ENCODE peak calls at places on chromosomes 3 and 15, in eight cellular contexts. O, N, V, J, S, W, P and R are unnamed samples.

GRCh38 chr3:130677310-130677709 is 69.3 kb downstream of the PIK3R4 start:
- DNase-seq in O (no peak), N (no peak), V (no peak), J (no peak), S (no peak), W (no peak), P (no peak), R (no peak)

GRCh38 chr3:14145670-14146380 is 21.0 kb downstream of the TMEM43 start:
- DNase-seq in O (no peak), N (no peak), V (no peak), J (no peak), S (no peak), W (no peak), P (no peak), R (no peak)

GRCh38 chr15:64521726-64522164 is 61.4 kb downstream of the ZNF609 start:
- DNase-seq in O (peak), N (peak), V (no peak), J (no peak), S (no peak), W (peak), P (peak), R (peak)

GRCh38 chr15:94234300-94234699 is 2.9 kb downstream of the MCTP2 start:
- DNase-seq in O (peak), N (no peak), V (no peak), J (no peak), S (peak), W (no peak), P (no peak), R (no peak)

GRCh38 chr3:15007681-15008141 is 57.4 kb downstream of the MRPS25 start:
- DNase-seq in O (peak), N (no peak), V (no peak), J (no peak), S (no peak), W (peak), P (no peak), R (peak)

GRCh38 chr3:32246079-32246675 is 7.7 kb downstream of the CMTM8 start:
- DNase-seq in O (no peak), N (no peak), V (no peak), J (no peak), S (peak), W (no peak), P (no peak), R (no peak)

GRCh38 chr15:74399511-74400312 is 32.3 kb upstream of the CYP11A1 start:
- DNase-seq in O (no peak), N (no peak), V (no peak), J (no peak), S (no peak), W (peak), P (no peak), R (no peak)

GRCh38 chr3:70244422-70244821 is 68.0 kb downstream of the MDFIC2 start:
- DNase-seq in O (no peak), N (no peak), V (no peak), J (no peak), S (no peak), W (no peak), P (no peak), R (no peak)

GRCh38 chr15:43465105-43465504 is 27.9 kb downstream of the TP53BP1 start:
- DNase-seq in O (peak), N (no peak), V (no peak), J (no peak), S (no peak), W (peak), P (no peak), R (peak)

GRCh38 chr3:191066669-191067068 is 132.4 kb upstream of the OSTN start:
- DNase-seq in O (peak), N (no peak), V (no peak), J (no peak), S (no peak), W (peak), P (no peak), R (no peak)

GRCh38 chr3:191074511-191074910 is 124.5 kb upstream of the OSTN start:
- DNase-seq in O (no peak), N (no peak), V (no peak), J (no peak), S (no peak), W (no peak), P (no peak), R (no peak)

GRCh38 chr3:191068946-191069813 is 129.9 kb upstream of the OSTN start:
- DNase-seq in O (peak), N (no peak), V (no peak), J (no peak), S (no peak), W (peak), P (no peak), R (no peak)

GRCh38 chr3:191070762-191071365 is 128.2 kb upstream of the OSTN start:
- DNase-seq in O (peak), N (no peak), V (no peak), J (no peak), S (no peak), W (peak), P (no peak), R (no peak)

DNA sequence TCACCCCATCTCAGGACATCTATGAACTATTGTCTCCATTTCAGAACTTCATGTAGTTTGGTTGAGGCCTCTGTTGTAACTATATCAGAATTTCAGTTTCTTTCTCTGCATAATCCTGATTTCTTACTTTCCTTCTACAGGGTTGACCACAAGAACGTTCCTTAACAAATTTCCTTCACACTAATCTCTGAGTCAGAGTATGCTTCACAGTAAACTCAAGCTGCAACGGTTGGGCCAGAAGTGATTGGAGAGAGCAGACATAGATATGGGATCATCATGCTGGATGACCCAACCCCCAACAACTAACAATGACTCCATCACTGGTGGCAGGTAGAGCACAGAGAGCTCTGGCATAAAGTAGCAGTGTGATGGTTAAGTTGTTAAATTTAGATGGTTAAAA is 128.8 kb upstream of the OSTN start:
- DNase-seq in O (peak), N (no peak), V (no peak), J (no peak), S (no peak), W (peak), P (no peak), R (peak)
- H3K4me3 ChIP-seq in O (no peak), N (no peak), V (no peak), J (no peak), S (no peak), W (no peak), P (no peak), R (no peak)

GRCh38 chr3:155744091-155744625 is 713 bp downstream of the PLCH1 start:
- DNase-seq in O (peak), N (peak), V (no peak), J (no peak), S (peak), W (no peak), P (peak), R (no peak)
- TF ChIP-seq CTCF in O (no peak), N (no peak), V (no peak), J (no peak), S (no peak), W (no peak), P (no peak), R (no peak)

GRCh38 chr3:127820871-127821853 is 1.2 kb downstream of the MGLL start:
- DNase-seq in O (no peak), N (peak), V (no peak), J (peak), S (no peak), W (peak), P (no peak), R (no peak)
- H3K4me3 ChIP-seq in O (no peak), N (peak), V (peak), J (peak), S (no peak), W (peak), P (peak), R (peak)

GRCh38 chr3:11212784-11213183 is 58.5 kb downstream of the HRH1 start:
- DNase-seq in O (peak), N (no peak), V (no peak), J (no peak), S (no peak), W (no peak), P (peak), R (no peak)

GRCh38 chr3:11213810-11214450 is 58.3 kb upstream of the ATG7 start:
- DNase-seq in O (no peak), N (no peak), V (no peak), J (no peak), S (no peak), W (no peak), P (no peak), R (no peak)

GRCh38 chr3:11212301-11212613 is 58.0 kb downstream of the HRH1 start:
- DNase-seq in O (peak), N (no peak), V (no peak), J (no peak), S (no peak), W (peak), P (peak), R (no peak)

GRCh38 chr3:11214451-11214987 is 57.7 kb upstream of the ATG7 start:
- DNase-seq in O (no peak), N (no peak), V (no peak), J (no peak), S (no peak), W (no peak), P (no peak), R (no peak)

GRCh38 chr3:11211531-11212300 is 57.4 kb downstream of the HRH1 start:
- DNase-seq in O (peak), N (no peak), V (no peak), J (no peak), S (no peak), W (peak), P (no peak), R (no peak)
- TF ChIP-seq CTCF in O (peak), N (no peak), V (peak), J (peak), S (no peak), W (peak), P (peak), R (peak)

DNA sequence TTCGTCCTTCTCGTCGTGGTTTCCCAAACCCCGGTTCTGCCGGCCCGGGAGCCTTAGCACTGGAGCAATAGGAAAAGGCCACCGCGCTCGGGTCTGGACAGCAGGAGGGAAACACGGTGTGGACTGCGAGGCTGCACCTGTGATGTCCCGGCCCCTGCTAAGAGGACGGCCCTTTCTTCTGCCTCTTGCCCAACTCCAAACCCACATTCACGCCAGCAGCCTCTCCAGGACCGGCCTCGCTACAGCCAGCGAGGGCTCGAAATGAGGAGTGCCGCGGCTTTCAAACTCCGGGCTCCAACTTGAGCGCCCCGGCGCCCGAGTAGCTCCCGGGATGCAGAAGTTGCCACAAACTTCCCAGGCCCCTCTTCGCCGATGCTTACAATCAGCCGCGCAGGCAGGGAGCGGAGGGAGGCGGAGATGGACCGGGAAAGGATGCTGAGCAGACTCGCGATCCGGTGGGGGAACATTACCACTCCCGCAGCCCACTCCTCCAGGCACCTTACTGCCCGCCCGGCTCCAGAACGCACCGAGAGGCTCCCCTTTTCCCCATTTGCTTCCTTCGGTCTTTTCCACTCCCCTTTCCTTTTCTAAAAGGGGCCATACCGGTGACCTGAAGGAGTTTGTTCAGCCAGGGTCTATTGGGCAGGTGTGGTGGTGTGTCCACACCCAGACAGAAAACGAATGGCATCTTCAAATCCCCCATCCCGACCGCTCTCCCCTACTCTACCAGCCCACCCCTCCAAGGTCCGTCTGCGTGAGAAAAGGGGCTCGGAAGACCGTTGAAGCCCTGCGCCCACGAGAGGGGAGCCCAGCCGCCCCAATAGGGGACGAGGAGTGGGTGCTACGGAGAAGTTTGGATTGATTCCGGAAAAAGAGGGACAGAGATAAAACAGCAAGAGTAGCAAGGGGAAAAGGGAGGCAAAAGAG is 18.8 kb upstream of the SATB1 start:
- DNase-seq in O (no peak), N (peak), V (peak), J (no peak), S (no peak), W (no peak), P (no peak), R (no peak)
- H3K4me3 ChIP-seq in O (peak), N (peak), V (peak), J (no peak), S (peak), W (peak), P (peak), R (peak)

DNA sequence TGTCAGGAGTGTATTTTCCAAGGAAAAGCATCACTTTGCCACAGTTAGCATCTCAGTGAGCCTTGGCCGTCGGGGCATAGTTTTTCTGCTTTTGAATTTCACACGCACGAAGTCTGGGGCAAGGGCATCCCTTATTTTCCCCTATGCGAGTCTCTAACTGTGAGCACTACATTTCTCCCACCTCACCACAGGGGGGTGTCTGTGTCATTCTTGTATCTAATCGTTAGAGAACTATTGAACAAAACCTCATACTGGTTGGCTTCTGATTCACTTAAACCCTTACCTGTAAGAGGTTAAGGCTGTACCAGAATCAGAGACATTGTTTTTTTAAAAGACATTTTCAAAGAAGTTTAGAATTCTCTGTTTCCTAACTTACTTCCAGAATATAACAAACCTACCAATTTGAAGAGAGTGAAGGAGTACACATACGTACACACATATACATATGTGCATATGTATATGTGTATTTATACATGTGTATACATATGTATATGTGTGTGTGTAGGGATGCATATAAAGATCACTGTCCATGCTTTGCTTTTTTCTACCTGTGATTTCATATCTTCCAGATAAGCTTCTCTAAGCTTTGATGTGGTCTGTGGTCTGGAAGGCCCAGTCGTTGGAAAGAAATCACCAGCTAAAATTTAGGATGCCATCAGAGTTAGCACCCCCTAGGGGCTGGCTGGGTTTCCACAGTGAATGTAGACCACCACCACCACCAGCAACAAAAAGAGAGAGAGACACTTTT is 49.4 kb downstream of the MYZAP start:
- DNase-seq in O (peak), N (no peak), V (no peak), J (peak), S (no peak), W (peak), P (no peak), R (peak)
- TF ChIP-seq CTCF in O (peak), N (peak), V (peak), J (peak), S (no peak), W (peak), P (peak), R (peak)